ENCODE peak calls at places on chromosomes 2 and 18, in five cellular contexts. One of them, this sample, is unnamed.
A peak's percentile ranks its signal among the peaks of the same experiment; 100 is the strongest.

GRCh38 chr2:177604291-177605065 is 211.9 kb downstream of the AGPS start:
- DNase-seq in activated CD4-positive, alpha-beta T cell treated with anti-CD3 and anti-CD28 coated beads, Interleukin-2, amount 10 ng/mL, durations not matched to agents 7 days and 5 days: no peak
- DNase-seq in NCI-H1436: peak; percentile 33
- DNase-seq in left colon: no peak
- DNase-seq in AG08396: peak; percentile 39
- DNase-seq in this sample: peak; percentile 39

GRCh38 chr2:204691911-204692510 is 146.7 kb downstream of the PARD3B start:
- DNase-seq in activated CD4-positive, alpha-beta T cell treated with anti-CD3 and anti-CD28 coated beads, Interleukin-2, amount 10 ng/mL, durations not matched to agents 7 days and 5 days: peak; percentile 45
- DNase-seq in NCI-H1436: peak; percentile 32
- DNase-seq in left colon: peak; percentile 25
- DNase-seq in AG08396: peak; percentile 64
- DNase-seq in this sample: peak; percentile 13

GRCh38 chr2:64225491-64225890 is 81.3 kb upstream of the PELI1 start:
- DNase-seq in activated CD4-positive, alpha-beta T cell treated with anti-CD3 and anti-CD28 coated beads, Interleukin-2, amount 10 ng/mL, durations not matched to agents 7 days and 5 days: no peak
- DNase-seq in NCI-H1436: no peak
- DNase-seq in left colon: no peak
- DNase-seq in AG08396: no peak
- DNase-seq in this sample: no peak

GRCh38 chr18:63320041-63320689 is 596 bp upstream of the BCL2 start:
- DNase-seq in activated CD4-positive, alpha-beta T cell treated with anti-CD3 and anti-CD28 coated beads, Interleukin-2, amount 10 ng/mL, durations not matched to agents 7 days and 5 days: peak; percentile 92
- DNase-seq in NCI-H1436: peak; percentile 70
- DNase-seq in left colon: peak; percentile 89
- DNase-seq in AG08396: peak; percentile 84
- DNase-seq in this sample: peak; percentile 86

GRCh38 chr2:122516775-122517174 is 761.3 kb downstream of the TSN start:
- DNase-seq in activated CD4-positive, alpha-beta T cell treated with anti-CD3 and anti-CD28 coated beads, Interleukin-2, amount 10 ng/mL, durations not matched to agents 7 days and 5 days: no peak
- DNase-seq in NCI-H1436: peak; percentile 75
- DNase-seq in left colon: no peak
- DNase-seq in AG08396: no peak
- DNase-seq in this sample: no peak

GRCh38 chr2:122980672-122981071 is 1044.4 kb upstream of the CNTNAP5 start:
- DNase-seq in activated CD4-positive, alpha-beta T cell treated with anti-CD3 and anti-CD28 coated beads, Interleukin-2, amount 10 ng/mL, durations not matched to agents 7 days and 5 days: no peak
- DNase-seq in NCI-H1436: no peak
- DNase-seq in left colon: no peak
- DNase-seq in AG08396: no peak
- DNase-seq in this sample: no peak

GRCh38 chr18:36635414-36636096 is 193.2 kb downstream of the TPGS2 start:
- DNase-seq in activated CD4-positive, alpha-beta T cell treated with anti-CD3 and anti-CD28 coated beads, Interleukin-2, amount 10 ng/mL, durations not matched to agents 7 days and 5 days: no peak
- DNase-seq in NCI-H1436: no peak
- DNase-seq in left colon: no peak
- DNase-seq in AG08396: no peak
- DNase-seq in this sample: no peak

GRCh38 chr2:117693166-117693565 is 121.3 kb upstream of the DDX18 start:
- DNase-seq in activated CD4-positive, alpha-beta T cell treated with anti-CD3 and anti-CD28 coated beads, Interleukin-2, amount 10 ng/mL, durations not matched to agents 7 days and 5 days: no peak
- DNase-seq in NCI-H1436: no peak
- DNase-seq in left colon: no peak
- DNase-seq in AG08396: no peak
- DNase-seq in this sample: no peak

GRCh38 chr2:104919127-104919526 is 65.2 kb downstream of the POU3F3 start:
- DNase-seq in activated CD4-positive, alpha-beta T cell treated with anti-CD3 and anti-CD28 coated beads, Interleukin-2, amount 10 ng/mL, durations not matched to agents 7 days and 5 days: no peak
- DNase-seq in NCI-H1436: no peak
- DNase-seq in left colon: peak; percentile 31
- DNase-seq in AG08396: no peak
- DNase-seq in this sample: no peak